ENCODE peak calls at places on chromosomes 11 and 22, in seven cellular contexts. Z is SK-N-SH, R is H1, O is HepG2, C is HCT116, U is K562, W is GM12878. G is an unnamed sample.
A peak's percentile ranks its signal among the peaks of the same experiment; 100 is the strongest.

GRCh38 chr11:77779935-77780334 is 40.6 kb downstream of the RSF1 start:
- DNase-seq in Z (no peak), R (no peak), O (peak; percentile 29), C (no peak), U (no peak), W (no peak), G (peak; percentile 84)

GRCh38 chr22:43168416-43169309 is 17.3 kb downstream of the TSPO start:
- DNase-seq in Z (no peak), R (no peak), O (no peak), C (no peak), U (no peak), W (no peak), G (no peak)

GRCh38 chr11:84691830-84692229 is 935.3 kb downstream of the DLG2 start:
- DNase-seq in Z (no peak), R (no peak), O (no peak), C (no peak), U (no peak), W (no peak), G (no peak)

GRCh38 chr11:58024601-58025091 is 965 bp downstream of the OR9Q1 start:
- DNase-seq in Z (no peak), R (no peak), O (no peak), C (no peak), U (no peak), W (no peak), G (no peak)

GRCh38 chr11:128662960-128663359 is 30.9 kb upstream of the FLI1 start:
- DNase-seq in Z (peak; percentile 38), R (no peak), O (no peak), C (no peak), U (no peak), W (no peak), G (no peak)

GRCh38 chr11:69943066-69943465 is 123.8 kb upstream of the FGF3 start:
- DNase-seq in Z (no peak), R (no peak), O (peak; percentile 41), C (peak; percentile 31), U (peak; percentile 37), W (no peak), G (no peak)

GRCh38 chr11:13831707-13832106 is 130.8 kb upstream of the SPON1 start:
- DNase-seq in Z (no peak), R (no peak), O (no peak), C (no peak), U (no peak), W (no peak), G (no peak)

GRCh38 chr11:58650496-58650895 is 28.0 kb downstream of the CNTF start:
- DNase-seq in Z (no peak), R (no peak), O (no peak), C (no peak), U (no peak), W (no peak), G (no peak)

GRCh38 chr11:114172871-114173444 is 113.4 kb downstream of the ZBTB16 start:
- DNase-seq in Z (no peak), R (no peak), O (no peak), C (no peak), U (no peak), W (no peak), G (no peak)

GRCh38 chr11:89487016-89487415 is 4.2 kb downstream of the NOX4 start:
- DNase-seq in Z (no peak), R (no peak), O (no peak), C (no peak), U (no peak), W (no peak), G (no peak)

GRCh38 chr11:22192289-22192641 is 620 bp upstream of the ANO5 start:
- DNase-seq in Z (peak; percentile 52), R (peak; percentile 27), O (peak; percentile 12), C (no peak), U (peak; percentile 19), W (no peak), G (peak; percentile 35)

GRCh38 chr22:25726241-25726640 is 15.7 kb upstream of the MYO18B start:
- DNase-seq in Z (no peak), R (no peak), O (no peak), C (no peak), U (peak; percentile 25), W (no peak), G (no peak)

GRCh38 chr11:19407692-19408091 is 166.9 kb upstream of the E2F8 start:
- DNase-seq in Z (no peak), R (no peak), O (no peak), C (no peak), U (peak; percentile 17), W (no peak), G (no peak)

GRCh38 chr22:20268350-20269012 is 363 bp upstream of the RTN4R start:
- DNase-seq in Z (peak; percentile 90), R (no peak), O (peak; percentile 8), C (peak; percentile 8), U (peak; percentile 93), W (no peak), G (peak; percentile 16)

GRCh38 chr11:112526699-112527410 is 266.2 kb upstream of the PLET1 start:
- DNase-seq in Z (no peak), R (no peak), O (no peak), C (no peak), U (no peak), W (no peak), G (no peak)

GRCh38 chr22:20889025-20889704 is 28.0 kb upstream of the CRKL start:
- DNase-seq in Z (no peak), R (no peak), O (no peak), C (no peak), U (no peak), W (no peak), G (no peak)

GRCh38 chr11:107078375-107078774 is 60.1 kb upstream of the GUCY1A2 start:
- DNase-seq in Z (no peak), R (no peak), O (no peak), C (no peak), U (no peak), W (no peak), G (no peak)

GRCh38 chr11:43936081-43936480 is 6.4 kb upstream of the C11orf96 start:
- DNase-seq in Z (no peak), R (no peak), O (no peak), C (no peak), U (no peak), W (no peak), G (no peak)

GRCh38 chr11:116233581-116233980 is 539.2 kb downstream of the BUD13 start:
- DNase-seq in Z (no peak), R (no peak), O (no peak), C (no peak), U (no peak), W (no peak), G (no peak)

GRCh38 chr11:73396251-73396930 is 20.2 kb downstream of the RELT start:
- DNase-seq in Z (no peak), R (no peak), O (no peak), C (no peak), U (no peak), W (no peak), G (no peak)

GRCh38 chr11:131423715-131424114 is 53.3 kb downstream of the NTM start:
- DNase-seq in Z (no peak), R (no peak), O (no peak), C (no peak), U (no peak), W (no peak), G (no peak)

GRCh38 chr22:16586170-16586569 is 6.4 kb downstream of the CCT8L2 start:
- DNase-seq in Z (no peak), R (no peak), O (no peak), C (no peak), U (peak; percentile 58), W (no peak), G (no peak)

GRCh38 chr11:76077575-76078150 is 128.6 kb downstream of the WNT11 start:
- DNase-seq in Z (no peak), R (no peak), O (no peak), C (no peak), U (no peak), W (no peak), G (no peak)

GRCh38 chr11:126808851-126809250 is 191.7 kb downstream of the KIRREL3 start:
- DNase-seq in Z (no peak), R (no peak), O (no peak), C (no peak), U (no peak), W (no peak), G (no peak)

GRCh38 chr11:62542750-62543567 is 3.6 kb downstream of the AHNAK start:
- DNase-seq in Z (peak; percentile 90), R (no peak), O (no peak), C (peak; percentile 54), U (peak; percentile 87), W (peak; percentile 51), G (peak; percentile 86)

GRCh38 chr11:134097146-134097545 is 28.3 kb downstream of the JAM3 start:
- DNase-seq in Z (no peak), R (no peak), O (no peak), C (no peak), U (no peak), W (no peak), G (no peak)

GRCh38 chr11:96098511-96099241 is 174.8 kb upstream of the MTMR2 start:
- DNase-seq in Z (no peak), R (no peak), O (peak; percentile 95), C (no peak), U (no peak), W (no peak), G (no peak)

GRCh38 chr11:34653851-34654490 is 33.1 kb downstream of the EHF start:
- DNase-seq in Z (no peak), R (no peak), O (peak; percentile 92), C (peak; percentile 93), U (peak; percentile 24), W (no peak), G (peak; percentile 23)

GRCh38 chr11:40328890-40329617 is 1130.4 kb downstream of the LRRC4C start:
- DNase-seq in Z (peak; percentile 8), R (no peak), O (peak; percentile 76), C (no peak), U (no peak), W (no peak), G (peak; percentile 54)

GRCh38 chr11:78798567-78799170 is 224.0 kb upstream of the NARS2 start:
- DNase-seq in Z (peak; percentile 72), R (peak; percentile 34), O (peak; percentile 25), C (peak; percentile 28), U (peak; percentile 62), W (no peak), G (no peak)
- TF ChIP-seq JUND in Z (no peak), R (no peak), O (no peak), C (no peak), U (no peak), W (no peak), G (no peak)

DNA sequence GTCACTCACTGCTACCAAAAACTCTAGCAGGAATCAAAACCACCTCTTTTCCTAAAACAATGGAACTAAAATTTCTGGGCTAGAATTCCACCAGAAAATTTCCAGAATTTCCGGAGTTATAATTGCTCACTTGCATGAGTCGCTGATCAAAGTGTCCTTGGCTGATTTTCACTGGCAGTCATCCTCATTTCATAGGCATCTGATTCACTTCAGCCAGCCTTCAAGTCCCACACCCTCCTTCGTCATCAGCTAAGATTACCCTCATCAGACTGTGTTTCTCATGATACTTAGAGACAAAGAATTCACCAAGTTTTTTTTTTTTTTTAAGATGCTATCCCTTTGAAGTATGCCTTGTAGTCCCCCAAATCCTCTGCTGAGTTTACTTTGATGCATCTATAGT is 71.4 kb upstream of the RAB38 start:
- DNase-seq in Z (no peak), R (no peak), O (no peak), C (no peak), U (no peak), W (no peak), G (no peak)
- TF ChIP-seq JUND in Z (no peak), R (no peak), O (no peak), C (no peak), U (no peak), W (no peak), G (no peak)

GRCh38 chr22:30649430-30650007 is 13.9 kb downstream of the SLC35E4 start:
- DNase-seq in Z (no peak), R (no peak), O (no peak), C (peak; percentile 78), U (peak; percentile 72), W (no peak), G (no peak)
- TF ChIP-seq JUND in Z (peak; percentile 88), R (no peak), O (no peak), C (peak; percentile 97), U (peak; percentile 94), W (no peak), G (no peak)

GRCh38 chr11:36073411-36074203 is 129.7 kb downstream of the LDLRAD3 start:
- DNase-seq in Z (peak; percentile 69), R (no peak), O (no peak), C (no peak), U (no peak), W (no peak), G (no peak)
- TF ChIP-seq JUND in Z (no peak), R (no peak), O (no peak), C (no peak), U (no peak), W (no peak), G (no peak)

G was measured in T47D.